ENCODE peak calls at places on chromosomes 2 and 18, in four cellular contexts. Q is GM12891, X is K562, S is GM12878. H is an unnamed sample.

GRCh38 chr18:2843161-2843560 is 3.6 kb upstream of the EMILIN2 start:
- DNase-seq in S (no peak), Q (no peak), X (no peak), H (no peak)

GRCh38 chr18:21760321-21760720 is 19.7 kb downstream of the MIB1 start:
- DNase-seq in S (no peak), Q (no peak), X (no peak), H (no peak)

GRCh38 chr2:71620116-71620515 is 166.8 kb downstream of the DYSF start:
- DNase-seq in X (no peak), Q (no peak), S (no peak), H (no peak)

GRCh38 chr2:139374307-139374850 is 594.2 kb upstream of the NXPH2 start:
- DNase-seq in S (no peak), X (no peak), Q (no peak), H (no peak)

GRCh38 chr2:188199716-188200128 is 92.0 kb upstream of the GULP1 start:
- DNase-seq in Q (no peak), X (no peak), S (no peak), H (no peak)

GRCh38 chr2:46034535-46034934 is 262.7 kb upstream of the EPAS1 start:
- DNase-seq in S (no peak), X (no peak), Q (no peak), H (no peak)

GRCh38 chr2:127106457-127106997 is 427 bp downstream of the BIN1 start:
- DNase-seq in X (no peak), Q (no peak), S (no peak), H (no peak)

GRCh38 chr18:51537487-51537886 is 340.0 kb upstream of the MEX3C start:
- DNase-seq in X (peak; percentile 1), S (peak; percentile 2), Q (no peak), H (peak; percentile 51)

GRCh38 chr2:223042284-223042683 is 9.7 kb upstream of the KCNE4 start:
- DNase-seq in Q (no peak), S (no peak), X (no peak), H (no peak)

GRCh38 chr18:26956894-26957293 is 91.4 kb upstream of the AQP4 start:
- DNase-seq in X (no peak), S (no peak), Q (no peak), H (no peak)

GRCh38 chr2:222538535-222538934 is 114.2 kb downstream of the SGPP2 start:
- DNase-seq in X (no peak), Q (no peak), S (no peak), H (no peak)

GRCh38 chr2:231573096-231573495 is 19.6 kb upstream of the TEX44 start:
- DNase-seq in S (no peak), Q (no peak), X (no peak), H (no peak)

GRCh38 chr2:74079522-74080341 is 68.0 kb downstream of the BOLA3 start:
- DNase-seq in Q (peak; percentile 61), S (peak; percentile 48), X (no peak), H (peak; percentile 42)

GRCh38 chr2:112156152-112156986 is 18.2 kb downstream of the FBLN7 start:
- DNase-seq in X (no peak), Q (no peak), S (no peak), H (no peak)

GRCh38 chr2:152743004-152743403 is 24.6 kb downstream of the ARL6IP6 start:
- DNase-seq in S (no peak), X (peak; percentile 20), Q (no peak), H (no peak)

GRCh38 chr2:147826615-147827375 is 18.0 kb upstream of the ACVR2A start:
- DNase-seq in X (no peak), S (no peak), Q (no peak), H (no peak)

GRCh38 chr18:27717816-27718215 is 459.1 kb downstream of the CDH2 start:
- DNase-seq in S (no peak), Q (no peak), X (no peak), H (no peak)

GRCh38 chr2:18788590-18788989 is 199.2 kb upstream of the NT5C1B start:
- DNase-seq in X (no peak), Q (no peak), S (no peak), H (no peak)

GRCh38 chr2:7825591-7826312 is 856.1 kb upstream of the ID2 start:
- DNase-seq in S (peak; percentile 78), Q (no peak), X (no peak), H (no peak)

GRCh38 chr2:7819316-7819715 is 862.5 kb upstream of the ID2 start:
- DNase-seq in X (no peak), S (no peak), Q (no peak), H (no peak)

GRCh38 chr2:7815726-7816125 is 866.1 kb upstream of the ID2 start:
- DNase-seq in S (no peak), Q (no peak), X (no peak), H (no peak)

GRCh38 chr2:7819860-7820259 is 862.0 kb upstream of the ID2 start:
- DNase-seq in S (no peak), X (no peak), Q (no peak), H (no peak)
- TF ChIP-seq SPI1 in S (no peak), X (no peak), Q (no peak), H (no peak)

DNA sequence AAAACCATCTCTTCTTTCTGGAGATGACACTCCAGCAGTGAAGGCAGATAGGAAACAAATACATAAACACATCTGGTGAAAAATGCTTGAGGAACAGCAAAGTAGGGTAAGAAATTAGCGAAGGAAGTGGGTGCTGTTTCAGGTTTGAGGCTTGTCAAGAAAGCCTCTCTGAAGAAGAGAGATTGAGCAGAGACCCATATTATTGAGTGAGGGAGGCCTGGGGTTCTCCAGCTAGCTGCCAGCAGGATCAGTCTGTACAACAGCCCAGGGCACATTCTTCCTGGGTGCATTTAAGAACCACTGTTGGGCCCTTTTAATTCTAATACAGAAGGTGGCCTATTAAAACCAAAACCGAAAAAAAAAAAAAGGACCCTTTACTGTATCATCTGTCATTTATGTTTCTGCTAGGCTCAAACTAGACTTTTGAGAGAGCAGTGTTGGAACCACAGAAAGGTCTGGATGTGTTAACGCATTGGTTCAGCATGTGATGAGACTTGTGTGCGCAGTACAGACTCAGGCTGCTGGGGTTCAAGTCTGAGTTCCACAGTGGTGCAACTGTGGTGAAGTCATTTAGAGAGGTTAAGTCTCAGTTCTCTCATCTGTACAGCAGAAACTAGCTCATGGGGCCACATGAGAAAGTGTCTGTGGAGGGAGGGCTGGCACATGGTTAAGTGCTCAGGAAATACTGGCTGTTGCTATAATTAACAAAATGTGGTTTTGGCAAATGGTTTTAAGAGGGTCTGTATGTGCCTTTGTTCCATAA is 28.9 kb downstream of the MGAT5 start:
- DNase-seq in Q (no peak), X (no peak), S (peak; percentile 96), H (no peak)
- TF ChIP-seq POLR2AphosphoS5 in Q (peak; percentile 36), X (no peak), S (peak; percentile 35), H (no peak)

GRCh38 chr2:39730276-39730675 is 48.8 kb downstream of the THUMPD2 start:
- DNase-seq in Q (no peak), S (no peak), X (no peak), H (no peak)

GRCh38 chr2:39730685-39731302 is 48.3 kb downstream of the THUMPD2 start:
- DNase-seq in X (peak; percentile 41), S (no peak), Q (no peak), H (no peak)

GRCh38 chr2:39725401-39725800 is 53.7 kb downstream of the THUMPD2 start:
- DNase-seq in X (no peak), Q (no peak), S (no peak), H (no peak)

GRCh38 chr2:39731546-39731945 is 47.5 kb downstream of the THUMPD2 start:
- DNase-seq in Q (no peak), S (no peak), X (no peak), H (no peak)

GRCh38 chr2:39728941-39729351 is 50.1 kb downstream of the THUMPD2 start:
- DNase-seq in X (peak; percentile 58), S (no peak), Q (no peak), H (peak; percentile 45)
- TF ChIP-seq SPI1 in X (no peak), S (no peak), Q (no peak), H (no peak)

DNA sequence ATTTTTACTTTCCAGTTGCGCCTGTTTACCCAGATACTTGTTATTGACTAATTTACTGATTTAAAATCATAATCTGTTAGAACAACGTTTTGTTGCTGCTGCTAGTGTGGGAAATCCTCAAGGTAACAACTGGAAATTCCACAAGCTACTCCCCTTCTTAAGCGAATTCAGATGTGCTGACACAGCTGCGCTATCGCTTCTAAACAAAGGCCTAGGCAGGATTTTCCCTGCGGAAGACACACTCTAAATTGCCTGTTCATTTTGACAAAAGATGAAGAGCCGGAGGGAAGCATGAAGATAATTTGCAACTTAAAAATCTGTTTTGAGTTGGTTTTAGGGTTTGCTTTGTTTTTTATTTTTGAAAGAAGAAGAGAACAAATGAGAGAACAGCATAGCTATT is 283.8 kb downstream of the ALPK2 start:
- DNase-seq in S (no peak), X (no peak), Q (no peak), H (no peak)
- TF ChIP-seq POLR2AphosphoS5 in S (no peak), X (no peak), Q (no peak), H (no peak)

GRCh38 chr2:189608160-189608559 is 27.6 kb upstream of the SLC40A1 start:
- DNase-seq in S (no peak), Q (no peak), X (no peak), H (no peak)

GRCh38 chr2:189610700-189611099 is 30.1 kb upstream of the SLC40A1 start:
- DNase-seq in S (no peak), Q (no peak), X (no peak), H (no peak)

GRCh38 chr2:189609853-189610252 is 29.3 kb upstream of the SLC40A1 start:
- DNase-seq in Q (no peak), X (no peak), S (no peak), H (no peak)

GRCh38 chr2:189608799-189609422 is 28.3 kb upstream of the SLC40A1 start:
- DNase-seq in Q (no peak), S (no peak), X (no peak), H (no peak)

GRCh38 chr2:189609423-189609816 is 28.8 kb upstream of the SLC40A1 start:
- DNase-seq in Q (no peak), X (no peak), S (no peak), H (no peak)
- TF ChIP-seq SPI1 in Q (no peak), X (no peak), S (no peak), H (no peak)

GRCh38 chr2:2742745-2743144 is 411.7 kb upstream of the MYT1L start:
- DNase-seq in X (no peak), S (no peak), Q (no peak), H (no peak)
- TF ChIP-seq POLR2AphosphoS5 in X (no peak), S (no peak), Q (no peak), H (no peak)

GRCh38 chr2:58109481-58109880 is 62.9 kb downstream of the VRK2 start:
- DNase-seq in S (no peak), X (no peak), Q (no peak), H (no peak)
- TF ChIP-seq SPI1 in S (no peak), X (no peak), Q (no peak), H (no peak)

DNA sequence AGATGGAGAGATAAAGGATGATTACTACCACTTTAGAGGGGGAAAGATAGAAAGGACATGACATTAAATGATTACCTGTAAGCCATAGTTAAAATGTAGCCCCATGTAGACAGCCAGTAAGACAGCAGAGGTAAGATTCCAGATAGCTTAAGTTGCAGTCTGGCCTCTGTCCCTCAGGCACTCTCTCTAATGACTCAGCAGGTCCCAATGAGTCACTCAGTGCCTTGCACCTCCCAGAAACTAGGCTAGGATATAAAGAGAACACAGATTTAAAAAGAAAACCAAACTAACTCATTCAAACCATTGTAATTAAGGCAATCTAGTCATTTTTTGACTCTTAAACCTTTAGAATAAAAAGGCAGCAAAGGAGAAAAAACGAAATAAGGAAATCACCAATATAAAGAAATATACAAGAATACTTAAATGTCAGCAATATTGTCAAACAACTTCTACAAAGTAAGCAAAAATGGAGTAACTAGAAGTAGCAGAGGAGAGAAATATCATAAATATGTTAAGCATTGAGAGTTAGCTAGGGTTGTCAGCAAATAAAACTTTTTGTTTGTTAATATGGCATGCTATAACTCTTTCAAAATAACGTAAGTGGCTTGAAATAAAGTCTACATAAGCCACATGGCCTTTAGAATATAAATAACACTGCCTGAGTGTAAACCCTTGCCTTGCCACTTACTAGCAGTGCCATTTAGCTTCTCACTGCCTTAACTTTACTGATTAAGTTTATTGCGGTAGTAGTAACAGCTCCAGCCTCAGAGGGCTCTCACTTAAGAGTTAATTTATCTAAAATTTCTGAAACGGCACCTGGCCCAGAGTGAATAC is 48.5 kb downstream of the SOCS6 start:
- DNase-seq in Q (no peak), X (peak; percentile 71), S (no peak), H (no peak)
- TF ChIP-seq POLR2AphosphoS5 in Q (no peak), X (no peak), S (no peak), H (no peak)